ENCODE peak calls at places on chromosomes 16 and 17, in nine cellular contexts. Y is AG04450, G is lung, I is body of pancreas, L is neural progenitor cell, C is H9, K is cardiac muscle cell, F is esophagus muscularis mucosa, M is left ventricle myocardium inferior. E is an unnamed sample.

GRCh38 chr16:77965346-77965745 is 57.0 kb upstream of the CLEC3A start:
- DNase-seq in I (no peak), K (no peak), C (no peak), F (no peak), M (no peak), G (no peak), Y (no peak), L (no peak), E (peak)

GRCh38 chr16:66741131-66741900 is 10.1 kb downstream of the DYNC1LI2 start:
- DNase-seq in G (peak), F (peak), C (no peak), L (no peak), K (peak), M (peak), Y (peak), I (peak), E (peak)

GRCh38 chr17:69761011-69761410 is 314.0 kb upstream of the KCNJ16 start:
- DNase-seq in F (no peak), L (no peak), K (no peak), G (no peak), Y (no peak), M (no peak), C (no peak), I (no peak), E (no peak)

GRCh38 chr16:54936979-54937672 is 6.5 kb downstream of the IRX5 start:
- DNase-seq in L (peak), K (peak), F (peak), G (peak), Y (no peak), I (no peak), M (no peak), C (peak), E (peak)

GRCh38 chr16:83586036-83586810 is 221.6 kb upstream of the HSBP1 start:
- DNase-seq in C (no peak), K (no peak), I (no peak), G (no peak), Y (no peak), L (peak), F (no peak), M (no peak), E (no peak)

GRCh38 chr16:11249233-11250061 is 6.6 kb downstream of the SOCS1 start:
- DNase-seq in L (no peak), C (no peak), M (no peak), I (no peak), Y (no peak), K (no peak), F (no peak), G (no peak), E (no peak)

GRCh38 chr16:50257876-50258275 is 8.5 kb upstream of the ADCY7 start:
- DNase-seq in K (no peak), M (no peak), L (no peak), G (no peak), Y (no peak), C (no peak), F (no peak), I (no peak), E (no peak)

GRCh38 chr17:78853926-78854394 is 13.3 kb upstream of the USP36 start:
- DNase-seq in K (no peak), M (no peak), L (no peak), I (no peak), G (no peak), F (no peak), Y (no peak), C (no peak), E (no peak)

GRCh38 chr16:3175157-3176153 is 12.5 kb upstream of the OR1F1 start:
- DNase-seq in L (peak), I (no peak), F (no peak), M (no peak), Y (no peak), K (peak), C (peak), G (no peak), E (no peak)

GRCh38 chr16:80174416-80174815 is 366.4 kb upstream of the DYNLRB2 start:
- DNase-seq in I (no peak), F (no peak), Y (peak), C (no peak), K (peak), G (no peak), L (no peak), M (no peak), E (no peak)

GRCh38 chr16:77781091-77781490 is 7.3 kb upstream of the VAT1L start:
- DNase-seq in C (no peak), G (no peak), F (no peak), L (no peak), Y (no peak), K (no peak), I (no peak), M (no peak), E (no peak)

GRCh38 chr17:1989135-1989534 is 36.0 kb downstream of the RTN4RL1 start:
- DNase-seq in F (no peak), C (no peak), Y (peak), G (no peak), L (no peak), I (no peak), K (peak), M (no peak), E (no peak)

GRCh38 chr17:29043539-29044165 is 711 bp downstream of the PIPOX start:
- DNase-seq in G (no peak), I (no peak), K (no peak), F (no peak), M (no peak), C (no peak), L (no peak), Y (no peak), E (no peak)

GRCh38 chr17:29041091-29041490 is 1.9 kb upstream of the PIPOX start:
- DNase-seq in K (no peak), F (no peak), Y (no peak), C (no peak), G (no peak), I (no peak), M (no peak), L (no peak), E (no peak)

GRCh38 chr17:29045026-29045425 is 2.1 kb downstream of the PIPOX start:
- DNase-seq in F (no peak), G (no peak), C (no peak), L (no peak), M (no peak), I (no peak), K (no peak), Y (no peak), E (no peak)

GRCh38 chr17:29042026-29042678 is 789 bp upstream of the PIPOX start:
- DNase-seq in C (no peak), L (no peak), M (no peak), F (no peak), Y (no peak), G (no peak), K (no peak), I (no peak), E (no peak)

DNA sequence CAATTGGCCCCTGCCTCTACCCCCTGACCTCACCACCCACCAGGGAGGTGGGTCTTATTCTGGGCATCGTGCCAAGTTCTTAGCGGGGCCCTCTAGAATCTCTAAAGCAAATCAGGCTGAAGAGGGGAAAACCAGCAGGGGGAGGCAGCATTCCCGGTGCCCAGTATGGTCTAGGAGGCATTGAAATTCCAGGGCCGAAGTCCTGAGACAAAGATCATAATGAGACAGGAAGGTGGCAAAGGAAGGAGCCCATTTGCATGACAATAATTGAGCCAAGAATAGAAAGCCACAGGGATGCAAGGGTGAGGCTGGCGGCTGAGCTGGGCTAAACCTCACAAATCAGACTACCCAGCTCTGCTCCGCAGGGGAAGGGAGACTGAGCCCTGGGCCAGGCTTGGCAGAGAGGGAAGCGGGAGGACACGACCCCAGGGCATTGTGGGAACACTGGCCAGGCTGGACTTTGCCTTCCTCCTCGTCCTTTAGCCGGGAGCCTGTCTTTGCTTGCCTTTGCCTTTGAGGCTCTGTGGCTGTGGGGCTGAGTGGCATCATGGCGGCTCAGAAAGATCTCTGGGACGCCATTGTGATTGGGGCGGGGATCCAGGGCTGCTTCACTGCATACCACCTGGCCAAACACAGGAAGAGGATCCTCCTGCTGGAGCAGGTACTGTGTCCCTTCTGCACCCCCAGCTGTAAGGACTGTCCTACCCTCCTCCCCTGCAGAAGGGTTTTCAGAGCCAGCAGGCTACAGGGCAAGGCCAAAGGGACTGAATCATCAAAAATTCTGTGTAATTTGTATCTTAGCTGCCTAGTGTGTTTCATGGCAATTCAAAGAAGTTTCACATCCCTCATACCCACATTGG is at the start of gene PIPOX:
- DNase-seq in Y (no peak), I (peak), K (peak), L (peak), F (no peak), C (peak), M (no peak), G (peak), E (peak)
- H3K27ac ChIP-seq in Y (no peak), I (no peak), K (no peak), L (peak), F (no peak), C (peak), M (peak), G (no peak), E (peak)

GRCh38 chr16:13397126-13397525 is 495.7 kb downstream of the SHISA9 start:
- DNase-seq in F (peak), C (peak), G (no peak), L (no peak), M (no peak), I (no peak), Y (no peak), K (no peak), E (no peak)
- TF ChIP-seq CTCF in F (no peak), C (peak), G (no peak), L (peak), M (no peak), I (no peak), Y (no peak), K (no peak), E (no peak)

GRCh38 chr16:87173294-87173883 is 143.8 kb downstream of the C16orf95 start:
- DNase-seq in I (no peak), Y (no peak), G (no peak), M (no peak), C (no peak), F (no peak), K (peak), L (no peak), E (no peak)

GRCh38 chr16:87169509-87169985 is 147.6 kb downstream of the C16orf95 start:
- DNase-seq in I (no peak), K (no peak), L (no peak), Y (peak), G (no peak), M (no peak), C (no peak), F (no peak), E (no peak)

GRCh38 chr16:87171723-87172122 is 145.5 kb downstream of the C16orf95 start:
- DNase-seq in L (no peak), K (no peak), F (no peak), C (no peak), Y (no peak), G (no peak), I (no peak), M (no peak), E (no peak)

GRCh38 chr16:87172632-87173031 is 144.6 kb downstream of the C16orf95 start:
- DNase-seq in I (no peak), L (peak), M (no peak), Y (no peak), F (no peak), G (no peak), K (peak), C (no peak), E (no peak)

DNA sequence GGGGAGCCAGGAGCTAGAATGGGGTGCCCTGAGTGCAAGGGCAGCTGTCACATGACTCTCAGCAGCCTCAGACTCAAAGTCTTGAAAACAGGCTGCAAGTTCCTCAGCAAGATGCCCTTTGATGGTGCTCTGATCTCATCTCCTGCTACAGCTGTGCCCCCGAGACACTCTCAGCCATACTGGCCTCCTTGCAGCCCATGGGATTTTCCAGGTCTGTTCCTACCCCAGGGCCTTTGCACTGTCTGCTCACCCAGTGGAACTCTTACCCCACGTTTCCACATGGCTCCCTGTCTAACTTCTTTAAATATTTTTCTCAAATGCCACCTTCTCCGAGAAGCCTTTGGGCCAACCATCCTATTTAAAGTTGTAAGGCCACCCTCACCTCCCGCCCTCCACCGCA is 146.9 kb downstream of the C16orf95 start:
- DNase-seq in L (no peak), G (no peak), I (no peak), Y (no peak), M (no peak), K (no peak), C (no peak), F (no peak), E (no peak)
- H3K27ac ChIP-seq in L (no peak), G (no peak), I (no peak), Y (no peak), M (no peak), K (no peak), C (no peak), F (no peak), E (no peak)

GRCh38 chr16:86302710-86303109 is 207.6 kb upstream of the FOXF1 start:
- DNase-seq in C (no peak), L (no peak), I (no peak), M (no peak), G (no peak), F (no peak), Y (no peak), K (no peak), E (no peak)
- TF ChIP-seq CTCF in C (no peak), L (no peak), I (no peak), M (no peak), G (no peak), F (no peak), Y (no peak), K (no peak), E (no peak)

DNA sequence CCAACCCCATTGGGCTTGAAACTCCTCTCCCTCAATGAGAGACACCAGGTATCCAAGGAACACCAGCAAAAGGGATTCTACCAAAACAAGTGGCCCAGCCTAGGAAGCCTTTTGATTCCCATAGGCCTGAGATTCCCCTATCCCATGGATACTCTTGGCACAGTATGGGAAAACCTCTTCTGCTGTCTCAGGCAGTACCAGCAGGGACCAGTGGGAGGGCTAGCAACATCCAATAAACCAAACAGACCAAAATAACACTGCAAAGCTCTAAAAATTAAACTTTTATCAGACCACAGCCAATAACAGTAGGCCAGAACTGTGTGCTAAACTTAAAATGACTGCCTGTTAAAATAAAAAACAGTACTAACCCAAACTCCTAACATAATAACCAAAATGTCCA is 153.9 kb upstream of the CES5A start:
- DNase-seq in M (no peak), C (no peak), K (no peak), I (no peak), L (no peak), G (no peak), Y (no peak), F (no peak), E (no peak)
- H3K27ac ChIP-seq in M (no peak), C (no peak), K (no peak), I (no peak), L (no peak), G (no peak), Y (no peak), F (no peak), E (no peak)

E was measured in heart right ventricle.